ENCODE peak calls at places on chromosomes 5 and 9, in five cellular contexts. U, Y, Q, K and Z are unnamed samples.

GRCh38 chr9:117887941-117888340 is 183.7 kb downstream of the TLR4 start:
- DNase-seq in U (no peak), Y (no peak), Q (no peak), K (no peak), Z (no peak)

GRCh38 chr5:90888511-90889324 is 330.1 kb downstream of the ADGRV1 start:
- DNase-seq in U (no peak), Y (peak), Q (no peak), K (no peak), Z (no peak)

GRCh38 chr9:6929428-6929827 is 171.7 kb downstream of the KDM4C start:
- DNase-seq in U (no peak), Y (no peak), Q (no peak), K (no peak), Z (no peak)

GRCh38 chr9:76077537-76077936 is 187.1 kb downstream of the PCSK5 start:
- DNase-seq in U (no peak), Y (no peak), Q (no peak), K (no peak), Z (no peak)

GRCh38 chr9:33881635-33882034 is 64.7 kb downstream of the UBE2R2 start:
- DNase-seq in U (no peak), Y (peak), Q (no peak), K (no peak), Z (no peak)

GRCh38 chr5:58317009-58317408 is 142.9 kb downstream of the PLK2 start:
- DNase-seq in U (no peak), Y (no peak), Q (no peak), K (no peak), Z (no peak)

GRCh38 chr5:36985387-36985786 is 108.8 kb downstream of the NIPBL start:
- DNase-seq in U (no peak), Y (peak), Q (no peak), K (no peak), Z (no peak)

GRCh38 chr5:127757576-127757975 is 54.4 kb downstream of the CCDC192 start:
- DNase-seq in U (peak), Y (peak), Q (no peak), K (no peak), Z (no peak)

GRCh38 chr9:37632479-37632878 is 18.3 kb upstream of the FRMPD1 start:
- DNase-seq in U (no peak), Y (no peak), Q (no peak), K (no peak), Z (no peak)

GRCh38 chr9:135166566-135166965 is 79.1 kb downstream of the OLFM1 start:
- DNase-seq in U (no peak), Y (no peak), Q (no peak), K (no peak), Z (no peak)

GRCh38 chr9:136421791-136422190 is 11.3 kb downstream of the PMPCA start:
- DNase-seq in U (no peak), Y (no peak), Q (no peak), K (no peak), Z (no peak)

GRCh38 chr5:123514615-123515355 is 2.8 kb downstream of the CSNK1G3 start:
- DNase-seq in U (no peak), Y (no peak), Q (no peak), K (no peak), Z (no peak)

GRCh38 chr9:16138961-16139441 is 586.2 kb downstream of the CCDC171 start:
- DNase-seq in U (no peak), Y (peak), Q (no peak), K (no peak), Z (no peak)

GRCh38 chr5:63877961-63878360 is 84.3 kb downstream of the HTR1A start:
- DNase-seq in U (no peak), Y (no peak), Q (no peak), K (no peak), Z (no peak)

GRCh38 chr9:23821400-23822181 is 4.4 kb downstream of the ELAVL2 start:
- DNase-seq in U (no peak), Y (peak), Q (no peak), K (no peak), Z (no peak)

GRCh38 chr5:4206127-4206526 is 610.5 kb downstream of the IRX1 start:
- DNase-seq in U (no peak), Y (no peak), Q (no peak), K (no peak), Z (no peak)

GRCh38 chr5:132070460-132071337 is 2.9 kb upstream of the CSF2 start:
- DNase-seq in U (no peak), Y (peak), Q (no peak), K (no peak), Z (no peak)

GRCh38 chr9:110797611-110798010 is 129.0 kb downstream of the MUSK start:
- DNase-seq in U (no peak), Y (peak), Q (no peak), K (no peak), Z (no peak)

GRCh38 chr9:117314021-117314420 is 100.8 kb downstream of the ASTN2 start:
- DNase-seq in U (no peak), Y (no peak), Q (no peak), K (no peak), Z (no peak)

GRCh38 chr9:78986446-78986845 is 585.3 kb upstream of the TLE4 start:
- DNase-seq in U (no peak), Y (peak), Q (no peak), K (no peak), Z (no peak)

GRCh38 chr9:114387678-114388431 is at the start of gene AKNA:
- DNase-seq in U (peak), Y (peak), Q (peak), K (peak), Z (no peak)

GRCh38 chr5:72543365-72543764 is 36.2 kb upstream of the ZNF366 start:
- DNase-seq in U (no peak), Y (peak), Q (no peak), K (no peak), Z (no peak)

GRCh38 chr9:77589046-77589795 is 58.9 kb downstream of the GNA14 start:
- DNase-seq in U (no peak), Y (no peak), Q (no peak), K (no peak), Z (no peak)

GRCh38 chr5:19564036-19564435 is 424.0 kb downstream of the CDH18 start:
- DNase-seq in U (peak), Y (peak), Q (no peak), K (no peak), Z (no peak)